ENCODE peak calls at places on chromosomes 2 and 18, in five cellular contexts. D is stimulated activated CD8-positive, alpha-beta memory T cell treated with anti-CD3 and anti-CD28 coated beads, Interleukin-7, amount 100 ng/mL, for 48 hours; K is GM23248; Z is activated CD8-positive, alpha-beta memory T cell treated with anti-CD3 and anti-CD28 coated beads, Interleukin-2, amount 10 ng/mL, durations not matched to agents 7 days and 5 days; G is BJ. M is an unnamed sample.

GRCh38 chr2:101832114-101832513 is 134.6 kb downstream of the MAP4K4 start:
- DNase-seq in D (no peak), K (peak), Z (no peak), G (no peak), M (no peak)

GRCh38 chr2:23492941-23493340 is 108.0 kb downstream of the KLHL29 start:
- DNase-seq in D (no peak), K (no peak), Z (no peak), G (no peak), M (no peak)

GRCh38 chr2:200786423-200786822 is 25.3 kb upstream of the BZW1 start:
- DNase-seq in D (no peak), K (peak), Z (no peak), G (peak), M (no peak)

GRCh38 chr2:132477962-132478361 is 61.4 kb downstream of the GPR39 start:
- DNase-seq in D (no peak), K (peak), Z (no peak), G (peak), M (no peak)

GRCh38 chr2:10236571-10237391 is 65.9 kb upstream of the HPCAL1 start:
- DNase-seq in D (no peak), K (no peak), Z (no peak), G (no peak), M (no peak)

GRCh38 chr2:12796617-12797016 is 79.9 kb downstream of the TRIB2 start:
- DNase-seq in D (no peak), K (no peak), Z (no peak), G (no peak), M (no peak)

GRCh38 chr2:181307203-181307991 is 149.8 kb upstream of the ITGA4 start:
- DNase-seq in D (no peak), K (no peak), Z (no peak), G (no peak), M (no peak)

GRCh38 chr2:160144278-160144990 is 55.6 kb downstream of the ITGB6 start:
- DNase-seq in D (no peak), K (no peak), Z (no peak), G (no peak), M (no peak)

GRCh38 chr2:139201516-139201915 is 421.3 kb upstream of the NXPH2 start:
- DNase-seq in D (no peak), K (no peak), Z (no peak), G (no peak), M (no peak)

GRCh38 chr2:172806426-172807008 is 70.9 kb downstream of the RAPGEF4 start:
- DNase-seq in D (no peak), K (peak), Z (no peak), G (no peak), M (no peak)

GRCh38 chr2:26555246-26556133 is 77.6 kb upstream of the OTOF start:
- DNase-seq in D (no peak), K (peak), Z (no peak), G (no peak), M (no peak)

GRCh38 chr2:196413821-196414274 is 225.7 kb upstream of the CCDC150 start:
- DNase-seq in D (no peak), K (peak), Z (no peak), G (no peak), M (no peak)

GRCh38 chr2:156319811-156320490 is 12.6 kb downstream of the NR4A2 start:
- DNase-seq in D (no peak), K (peak), Z (no peak), G (no peak), M (no peak)

GRCh38 chr2:11688222-11689069 is 18.5 kb upstream of the NTSR2 start:
- DNase-seq in D (peak), K (peak), Z (peak), G (no peak), M (peak)

GRCh38 chr18:54961868-54962267 is 2.6 kb upstream of the CCDC68 start:
- DNase-seq in D (no peak), K (no peak), Z (no peak), G (no peak), M (no peak)

GRCh38 chr2:239348563-239349447 is 52.0 kb downstream of the HDAC4 start:
- DNase-seq in D (no peak), K (no peak), Z (no peak), G (peak), M (no peak)

GRCh38 chr2:241609859-241610793 is 26.8 kb downstream of the THAP4 start:
- DNase-seq in D (peak), K (peak), Z (peak), G (peak), M (peak)

GRCh38 chr2:129934044-129934822 is 45.2 kb upstream of the RAB6C start:
- DNase-seq in D (no peak), K (peak), Z (no peak), G (no peak), M (no peak)

GRCh38 chr18:79736230-79736629 is 56.6 kb downstream of the CTDP1 start:
- DNase-seq in D (no peak), K (no peak), Z (no peak), G (no peak), M (no peak)

GRCh38 chr2:219028141-219028540 is 13.2 kb downstream of the CFAP65 start:
- DNase-seq in D (no peak), K (no peak), Z (no peak), G (no peak), M (no peak)

GRCh38 chr18:37254973-37255372 is 310.6 kb downstream of the CELF4 start:
- DNase-seq in D (no peak), K (no peak), Z (no peak), G (no peak), M (no peak)

GRCh38 chr2:8159211-8159965 is 522.5 kb upstream of the ID2 start:
- DNase-seq in D (no peak), K (no peak), Z (no peak), G (no peak), M (no peak)

GRCh38 chr18:3194947-3195612 is 24.7 kb downstream of the MYOM1 start:
- DNase-seq in D (no peak), K (no peak), Z (no peak), G (no peak), M (no peak)

GRCh38 chr2:47334356-47335136 is 68.4 kb upstream of the MSH2 start:
- DNase-seq in D (no peak), K (no peak), Z (no peak), G (no peak), M (no peak)